ENCODE peak calls at places on chromosomes 11 and 22, in seven cellular contexts. Z is DMS153, B is psoas muscle, M is tibial artery, V is NCI-H1436, O is AML-193, X is RPMI7951. E is an unnamed sample.

GRCh38 chr11:14418801-14419417 is 59.9 kb upstream of the RRAS2 start:
- DNase-seq in Z (no peak), B (no peak), M (no peak), V (no peak), O (no peak), X (peak; percentile 23), E (no peak)

GRCh38 chr22:45887202-45888131 is 89.5 kb downstream of the WNT7B start:
- DNase-seq in Z (peak; percentile 23), B (peak; percentile 44), M (peak; percentile 51), V (no peak), O (no peak), X (no peak), E (no peak)

GRCh38 chr11:77215106-77215505 is 86.4 kb downstream of the GDPD4 start:
- DNase-seq in Z (no peak), B (no peak), M (no peak), V (no peak), O (no peak), X (no peak), E (no peak)

GRCh38 chr22:37994049-37994448 is 9.7 kb upstream of the SOX10 start:
- DNase-seq in Z (no peak), B (no peak), M (no peak), V (no peak), O (no peak), X (no peak), E (no peak)

GRCh38 chr11:11966826-11967668 is 41.4 kb downstream of the DKK3 start:
- DNase-seq in Z (peak; percentile 30), B (peak; percentile 85), M (peak; percentile 81), V (peak; percentile 50), O (peak; percentile 35), X (peak; percentile 51), E (peak; percentile 75)

GRCh38 chr11:2248242-2248641 is 22.1 kb downstream of the ASCL2 start:
- DNase-seq in Z (no peak), B (no peak), M (no peak), V (no peak), O (no peak), X (no peak), E (no peak)

GRCh38 chr22:39173787-39174497 is 21.5 kb upstream of the CBX7 start:
- DNase-seq in Z (no peak), B (no peak), M (peak; percentile 51), V (no peak), O (no peak), X (no peak), E (no peak)

GRCh38 chr22:33539902-33540751 is 380.1 kb downstream of the LARGE1 start:
- DNase-seq in Z (peak; percentile 23), B (peak; percentile 70), M (peak; percentile 83), V (no peak), O (no peak), X (no peak), E (no peak)

GRCh38 chr22:45602004-45602733 is 69.5 kb upstream of the ATXN10 start:
- DNase-seq in Z (no peak), B (no peak), M (no peak), V (no peak), O (no peak), X (no peak), E (no peak)

GRCh38 chr11:60947666-60948065 is 4.3 kb downstream of the SLC15A3 start:
- DNase-seq in Z (no peak), B (no peak), M (no peak), V (no peak), O (no peak), X (no peak), E (no peak)

GRCh38 chr11:2708151-2708581 is 8.4 kb upstream of the KCNQ1OT1 start:
- DNase-seq in Z (no peak), B (peak; percentile 86), M (peak; percentile 83), V (no peak), O (no peak), X (no peak), E (no peak)

GRCh38 chr11:95284057-95285052 is 53.4 kb upstream of the SESN3 start:
- DNase-seq in Z (no peak), B (no peak), M (no peak), V (no peak), O (no peak), X (no peak), E (no peak)

GRCh38 chr22:24486501-24486921 is 8.6 kb upstream of the UPB1 start:
- DNase-seq in Z (no peak), B (no peak), M (no peak), V (no peak), O (no peak), X (peak; percentile 83), E (no peak)

GRCh38 chr11:122173074-122173450 is 57.0 kb upstream of the BLID start:
- DNase-seq in Z (no peak), B (no peak), M (no peak), V (no peak), O (no peak), X (no peak), E (no peak)

GRCh38 chr22:42310301-42310981 is 40.0 kb upstream of the TCF20 start:
- DNase-seq in Z (no peak), B (no peak), M (no peak), V (no peak), O (no peak), X (no peak), E (no peak)

GRCh38 chr11:44030276-44030932 is 17.4 kb upstream of the ACCSL start:
- DNase-seq in Z (no peak), B (no peak), M (peak; percentile 87), V (no peak), O (no peak), X (peak; percentile 22), E (no peak)

GRCh38 chr11:106880121-106880520 is 138.2 kb downstream of the GUCY1A2 start:
- DNase-seq in Z (no peak), B (no peak), M (no peak), V (no peak), O (no peak), X (no peak), E (no peak)

GRCh38 chr22:43543522-43544281 is 131.9 kb downstream of the MPPED1 start:
- DNase-seq in Z (no peak), B (no peak), M (no peak), V (no peak), O (no peak), X (no peak), E (no peak)

GRCh38 chr11:11993814-11994213 is 14.6 kb downstream of the DKK3 start:
- DNase-seq in Z (no peak), B (no peak), M (no peak), V (no peak), O (no peak), X (peak; percentile 96), E (no peak)

GRCh38 chr11:69295995-69296889 is 2.3 kb downstream of the MYEOV start:
- DNase-seq in Z (no peak), B (peak; percentile 83), M (peak; percentile 88), V (no peak), O (peak; percentile 86), X (peak; percentile 89), E (no peak)

GRCh38 chr11:75949023-75949672 is 134.1 kb downstream of the UVRAG start:
- DNase-seq in Z (no peak), B (no peak), M (no peak), V (no peak), O (no peak), X (peak; percentile 15), E (no peak)

GRCh38 chr11:61645179-61645868 is 34.9 kb upstream of the DAGLA start:
- DNase-seq in Z (no peak), B (no peak), M (no peak), V (peak; percentile 29), O (no peak), X (no peak), E (no peak)

GRCh38 chr22:37229805-37230672 is 14.0 kb downstream of the RAC2 start:
- DNase-seq in Z (no peak), B (peak; percentile 72), M (peak; percentile 67), V (no peak), O (peak; percentile 72), X (peak; percentile 95), E (peak; percentile 75)

GRCh38 chr22:42519544-42520237 is at the start of gene RRP7A:
- DNase-seq in Z (peak; percentile 22), B (peak; percentile 88), M (peak; percentile 90), V (peak; percentile 60), O (peak; percentile 43), X (peak; percentile 64), E (peak; percentile 50)

GRCh38 chr11:57474017-57474750 is 13.9 kb downstream of the RTN4RL2 start:
- DNase-seq in Z (no peak), B (no peak), M (no peak), V (no peak), O (peak; percentile 56), X (no peak), E (no peak)

GRCh38 chr11:133669371-133670046 is 137.2 kb upstream of the OPCML start:
- DNase-seq in Z (no peak), B (no peak), M (no peak), V (no peak), O (no peak), X (no peak), E (no peak)

GRCh38 chr22:40348025-40348658 is 1.8 kb downstream of the ADSL start:
- DNase-seq in Z (no peak), B (peak; percentile 71), M (no peak), V (peak; percentile 32), O (peak; percentile 45), X (peak; percentile 51), E (peak; percentile 54)

GRCh38 chr11:67352546-67353316 is 615 bp downstream of the POLD4 start:
- DNase-seq in Z (peak; percentile 66), B (no peak), M (peak; percentile 78), V (no peak), O (peak; percentile 27), X (peak; percentile 54), E (no peak)

GRCh38 chr11:44033411-44033850 is 14.3 kb upstream of the ACCSL start:
- DNase-seq in Z (no peak), B (no peak), M (no peak), V (no peak), O (no peak), X (no peak), E (no peak)

GRCh38 chr22:27778299-27779090 is 23.1 kb downstream of the MN1 start:
- DNase-seq in Z (no peak), B (no peak), M (no peak), V (no peak), O (no peak), X (no peak), E (no peak)

GRCh38 chr22:24503137-24503850 is 8.2 kb downstream of the UPB1 start:
- DNase-seq in Z (no peak), B (peak; percentile 74), M (no peak), V (peak; percentile 30), O (peak; percentile 86), X (peak; percentile 64), E (peak; percentile 68)

GRCh38 chr11:18172686-18173085 is at the start of gene MRGPRX4:
- DNase-seq in Z (no peak), B (no peak), M (no peak), V (no peak), O (no peak), X (peak; percentile 6), E (no peak)

GRCh38 chr11:102479733-102480132 is 27.2 kb upstream of the TMEM123 start:
- DNase-seq in Z (no peak), B (no peak), M (no peak), V (no peak), O (no peak), X (no peak), E (no peak)

GRCh38 chr11:114196994-114197702 is 99.1 kb upstream of the NNMT start:
- DNase-seq in Z (no peak), B (no peak), M (no peak), V (no peak), O (no peak), X (no peak), E (no peak)